ENCODE peak calls at places on chromosomes 2 and 18, in nine cellular contexts. G, Y, Q, F, D, Z, B, T and W are unnamed samples.

GRCh38 chr2:174340400-174341300 is 5.9 kb downstream of the SP9 start:
- DNase-seq in G (no peak), Y (peak; percentile 37), Q (no peak), F (no peak), D (no peak), Z (no peak), B (no peak), T (no peak), W (no peak)

GRCh38 chr2:139876321-139876720 is 1096.1 kb upstream of the NXPH2 start:
- DNase-seq in G (no peak), Y (no peak), Q (no peak), F (no peak), D (no peak), Z (no peak), B (no peak), T (no peak), W (no peak)

GRCh38 chr18:31356025-31356424 is 20.6 kb upstream of the DSG4 start:
- DNase-seq in G (no peak), Y (peak; percentile 17), Q (no peak), F (no peak), D (no peak), Z (no peak), B (no peak), T (no peak), W (no peak)

GRCh38 chr2:121877366-121877765 is 121.9 kb downstream of the TSN start:
- DNase-seq in G (no peak), Y (no peak), Q (no peak), F (no peak), D (no peak), Z (no peak), B (no peak), T (no peak), W (no peak)

GRCh38 chr2:134109246-134109645 is 144.6 kb upstream of the MGAT5 start:
- DNase-seq in G (no peak), Y (no peak), Q (no peak), F (no peak), D (no peak), Z (no peak), B (no peak), T (no peak), W (no peak)

GRCh38 chr2:236969767-236970655 is 115.7 kb upstream of the COPS8 start:
- DNase-seq in G (no peak), Y (no peak), Q (no peak), F (no peak), D (no peak), Z (no peak), B (no peak), T (no peak), W (no peak)

GRCh38 chr2:216170362-216170761 is 61.2 kb downstream of the XRCC5 start:
- DNase-seq in G (no peak), Y (no peak), Q (no peak), F (no peak), D (no peak), Z (no peak), B (no peak), T (no peak), W (no peak)

GRCh38 chr2:138058427-138058826 is 94.2 kb downstream of the HNMT start:
- DNase-seq in G (no peak), Y (no peak), Q (no peak), F (no peak), D (no peak), Z (no peak), B (no peak), T (no peak), W (no peak)

GRCh38 chr2:234864518-234864917 is 87.3 kb upstream of the SH3BP4 start:
- DNase-seq in G (no peak), Y (no peak), Q (no peak), F (no peak), D (no peak), Z (no peak), B (no peak), T (no peak), W (no peak)

GRCh38 chr2:3840611-3841010 is 137.2 kb downstream of the DCDC2C start:
- DNase-seq in G (no peak), Y (no peak), Q (no peak), F (no peak), D (no peak), Z (no peak), B (no peak), T (no peak), W (no peak)

GRCh38 chr2:27723372-27724144 is 48.0 kb upstream of the MRPL33 start:
- DNase-seq in G (peak; percentile 53), Y (peak; percentile 56), Q (peak; percentile 66), F (no peak), D (peak; percentile 75), Z (no peak), B (peak; percentile 87), T (peak; percentile 75), W (no peak)

GRCh38 chr18:12295389-12296086 is 12.5 kb upstream of the TUBB6 start:
- DNase-seq in G (no peak), Y (no peak), Q (no peak), F (no peak), D (peak; percentile 28), Z (no peak), B (no peak), T (no peak), W (no peak)

GRCh38 chr18:67980241-67980640 is 463.7 kb upstream of the DSEL start:
- DNase-seq in G (no peak), Y (no peak), Q (no peak), F (no peak), D (no peak), Z (no peak), B (no peak), T (no peak), W (no peak)

GRCh38 chr2:69642709-69643601 is 584 bp downstream of the AAK1 start:
- DNase-seq in G (peak; percentile 69), Y (peak; percentile 45), Q (peak; percentile 43), F (peak; percentile 57), D (peak; percentile 85), Z (peak; percentile 75), B (peak; percentile 69), T (peak; percentile 76), W (peak; percentile 90)

GRCh38 chr2:138974651-138975050 is 194.5 kb upstream of the NXPH2 start:
- DNase-seq in G (no peak), Y (no peak), Q (no peak), F (no peak), D (no peak), Z (no peak), B (no peak), T (no peak), W (no peak)

GRCh38 chr2:6877402-6878305 is at the start of gene RSAD2:
- DNase-seq in G (peak; percentile 71), Y (no peak), Q (peak; percentile 36), F (no peak), D (peak; percentile 16), Z (no peak), B (peak; percentile 18), T (peak; percentile 81), W (no peak)

GRCh38 chr2:26114144-26114543 is 58.7 kb upstream of the GAREM2 start:
- DNase-seq in G (no peak), Y (no peak), Q (no peak), F (no peak), D (peak; percentile 27), Z (no peak), B (no peak), T (no peak), W (no peak)

GRCh38 chr2:95351080-95351915 is 51.2 kb upstream of the FAHD2A start:
- DNase-seq in G (no peak), Y (no peak), Q (no peak), F (no peak), D (no peak), Z (no peak), B (no peak), T (no peak), W (peak; percentile 73)

GRCh38 chr2:116141891-116142474 is 1672.5 kb upstream of the DDX18 start:
- DNase-seq in G (no peak), Y (no peak), Q (no peak), F (no peak), D (no peak), Z (no peak), B (no peak), T (no peak), W (no peak)
- TF ChIP-seq CTCF in G (no peak), Y (no peak), Q (no peak), F (no peak), D (no peak), Z (no peak), B (no peak), T (no peak), W (no peak)

GRCh38 chr18:51135795-51136194 is 61.7 kb downstream of the MEX3C start:
- DNase-seq in G (no peak), Y (no peak), Q (no peak), F (no peak), D (no peak), Z (no peak), B (no peak), T (peak; percentile 48), W (no peak)
- TF ChIP-seq CTCF in G (peak; percentile 20), Y (peak; percentile 31), Q (no peak), F (no peak), D (no peak), Z (peak; percentile 51), B (no peak), T (no peak), W (peak; percentile 38)

GRCh38 chr2:20136149-20136548 is 84.7 kb upstream of the LAPTM4A start:
- DNase-seq in G (no peak), Y (no peak), Q (no peak), F (no peak), D (no peak), Z (no peak), B (no peak), T (no peak), W (no peak)

GRCh38 chr2:20132990-20133535 is 81.6 kb upstream of the LAPTM4A start:
- DNase-seq in G (no peak), Y (no peak), Q (no peak), F (no peak), D (no peak), Z (no peak), B (no peak), T (no peak), W (no peak)

GRCh38 chr2:20137884-20138283 is 86.5 kb upstream of the LAPTM4A start:
- DNase-seq in G (no peak), Y (no peak), Q (no peak), F (no peak), D (no peak), Z (no peak), B (no peak), T (no peak), W (no peak)

GRCh38 chr2:20137131-20137571 is 85.7 kb upstream of the LAPTM4A start:
- DNase-seq in G (no peak), Y (no peak), Q (no peak), F (no peak), D (no peak), Z (no peak), B (no peak), T (no peak), W (no peak)

DNA sequence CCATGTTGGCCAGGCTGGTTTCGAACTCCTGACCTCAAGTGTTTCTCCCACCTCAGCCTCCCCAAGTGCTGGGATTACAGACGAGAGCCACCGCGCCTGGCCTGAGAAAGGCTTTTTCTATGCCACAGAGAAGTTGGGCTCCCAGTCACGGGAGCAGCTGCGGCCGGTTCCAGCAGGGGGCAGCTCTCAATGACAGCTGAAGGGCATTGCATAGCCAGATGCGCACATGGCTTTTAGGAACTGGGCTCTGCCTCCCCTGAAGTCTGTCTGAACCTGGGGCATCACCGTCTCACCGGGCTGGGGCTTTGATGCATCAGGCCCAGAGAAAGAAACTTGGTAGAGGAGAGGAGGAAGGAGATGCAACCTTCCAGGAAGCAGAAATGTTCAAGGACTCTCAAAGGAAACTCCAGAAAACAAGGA is 84.2 kb upstream of the LAPTM4A start:
- DNase-seq in G (no peak), Y (peak; percentile 80), Q (peak; percentile 57), F (peak; percentile 43), D (peak; percentile 61), Z (no peak), B (peak; percentile 77), T (peak; percentile 68), W (no peak)
- TF ChIP-seq CTCF in G (peak; percentile 72), Y (peak; percentile 94), Q (peak; percentile 52), F (peak; percentile 54), D (peak; percentile 81), Z (peak; percentile 85), B (peak; percentile 87), T (peak; percentile 72), W (peak; percentile 83)

GRCh38 chr2:76584474-76584873 is 873.8 kb upstream of the GCFC2 start:
- DNase-seq in G (no peak), Y (no peak), Q (no peak), F (no peak), D (no peak), Z (no peak), B (no peak), T (no peak), W (no peak)
- TF ChIP-seq CTCF in G (no peak), Y (no peak), Q (no peak), F (no peak), D (no peak), Z (no peak), B (no peak), T (no peak), W (no peak)